ENCODE peak calls at places on chromosomes 7 and 10, in six cellular contexts. X is trophoblast cell, M is PC-3, U is fibroblast of lung, L is mammary epithelial cell, Z is Karpas-422. C is an unnamed sample. For H3K4me1, the result is how much of the 10 kb centered on the place peaks cover.

GRCh38 chr10:30436200-30436599 is 2.2 kb downstream of the MAP3K8 start:
- DNase-seq in L (no peak), M (peak), X (peak), U (peak), Z (peak), C (peak)

GRCh38 chr7:26439502-26440252 is 148.0 kb downstream of the SNX10 start:
- DNase-seq in M (no peak), L (no peak), Z (no peak), U (no peak), X (no peak), C (no peak)

GRCh38 chr10:26858707-26859034 is 2.1 kb downstream of the ABI1 start:
- DNase-seq in X (no peak), Z (peak), U (peak), M (peak), L (peak), C (no peak)

GRCh38 chr10:69965919-69966662 is 86.6 kb upstream of the MACROH2A2 start:
- DNase-seq in X (no peak), U (peak), M (peak), L (no peak), Z (no peak), C (no peak)

GRCh38 chr7:103134866-103135554 is 13.9 kb downstream of the NAPEPLD start:
- DNase-seq in U (peak), L (no peak), X (no peak), M (no peak), Z (no peak), C (no peak)

GRCh38 chr10:129033790-129034272 is 433.2 kb upstream of the MGMT start:
- DNase-seq in U (no peak), X (no peak), L (no peak), Z (no peak), M (no peak), C (no peak)

GRCh38 chr7:66844552-66845381 is 76.3 kb upstream of the TMEM248 start:
- DNase-seq in L (peak), Z (peak), U (peak), M (peak), X (peak), C (peak)

GRCh38 chr7:142381727-142382409 is 124.0 kb upstream of the PRSS58 start:
- DNase-seq in U (no peak), X (no peak), M (peak), L (peak), Z (no peak), C (no peak)

GRCh38 chr7:139328375-139328774 is 12.8 kb upstream of the FMC1 start:
- DNase-seq in U (peak), Z (no peak), L (peak), M (peak), X (no peak), C (no peak)

GRCh38 chr10:21494221-21495001 is 31.1 kb downstream of the SKIDA1 start:
- DNase-seq in M (no peak), U (peak), Z (no peak), X (no peak), L (no peak), C (peak)

GRCh38 chr10:77456414-77456813 is 181.2 kb downstream of the KCNMA1 start:
- DNase-seq in M (no peak), X (no peak), Z (peak), L (no peak), U (no peak), C (no peak)

GRCh38 chr7:159010951-159011820 is 133.5 kb downstream of the VIPR2 start:
- DNase-seq in Z (no peak), M (no peak), U (no peak), L (no peak), X (no peak), C (no peak)

GRCh38 chr7:75914169-75914654 is 743 bp upstream of the POR start:
- DNase-seq in U (no peak), X (no peak), Z (peak), M (no peak), L (no peak), C (peak)

GRCh38 chr10:127300868-127301321 is 104.5 kb upstream of the INSYN2A start:
- DNase-seq in Z (no peak), L (no peak), U (no peak), X (no peak), M (no peak), C (no peak)

GRCh38 chr10:102509387-102509786 is 5.6 kb downstream of the SUFU start:
- DNase-seq in L (peak), X (no peak), U (peak), Z (no peak), M (peak), C (no peak)

GRCh38 chr7:46220066-46220630 is 299.1 kb upstream of the IGFBP3 start:
- DNase-seq in M (peak), U (no peak), Z (no peak), L (peak), X (peak), C (no peak)

GRCh38 chr7:84196007-84196551 is 1.5 kb upstream of the SEMA3A start:
- DNase-seq in X (no peak), Z (no peak), L (no peak), M (no peak), U (peak), C (peak)

GRCh38 chr10:93597075-93597599 is 3.9 kb downstream of the RBP4 start:
- DNase-seq in U (no peak), M (no peak), X (no peak), L (no peak), Z (no peak), C (no peak)

GRCh38 chr10:77397103-77397502 is 240.5 kb downstream of the KCNMA1 start:
- DNase-seq in U (no peak), Z (no peak), M (no peak), X (no peak), L (no peak), C (no peak)

GRCh38 chr10:63267414-63268138 is 134.4 kb downstream of the NRBF2 start:
- DNase-seq in X (peak), Z (peak), U (peak), L (peak), M (peak), C (peak)

GRCh38 chr7:76267107-76267834 is 35.2 kb upstream of the HSPB1 start:
- DNase-seq in M (no peak), X (no peak), L (no peak), U (no peak), Z (no peak), C (peak)

GRCh38 chr10:123808873-123809272 is 82.7 kb downstream of the CPXM2 start:
- DNase-seq in L (peak), M (peak), U (no peak), X (peak), Z (no peak), C (no peak)

GRCh38 chr10:91766676-91767075 is 31.6 kb upstream of the TNKS2 start:
- DNase-seq in Z (no peak), M (no peak), X (no peak), U (no peak), L (no peak), C (no peak)

GRCh38 chr10:47336387-47337134 is 11.6 kb upstream of the RBP3 start:
- DNase-seq in L (no peak), X (no peak), U (peak), M (no peak), Z (no peak), C (no peak)

GRCh38 chr7:18895456-18895855 is 222.0 kb downstream of the TWIST1 start:
- DNase-seq in X (no peak), L (peak), U (peak), Z (no peak), M (peak), C (no peak)

GRCh38 chr7:11345621-11346020 is 371.9 kb downstream of the PHF14 start:
- DNase-seq in Z (no peak), X (no peak), U (no peak), L (no peak), M (peak), C (no peak)

GRCh38 chr7:75623390-75624133 is 115.2 kb downstream of the HIP1 start:
- DNase-seq in U (no peak), X (no peak), L (no peak), Z (no peak), M (no peak), C (peak)

GRCh38 chr10:100508691-100509150 is 10.9 kb downstream of the SEC31B start:
- DNase-seq in Z (peak), U (peak), M (peak), X (no peak), L (peak), C (peak)

GRCh38 chr10:68598978-68599753 is 39.0 kb downstream of the TET1 start:
- DNase-seq in X (no peak), L (peak), M (peak), U (peak), Z (no peak), C (peak)

GRCh38 chr10:107264742-107265141 is 100.2 kb upstream of the SORCS1 start:
- DNase-seq in L (no peak), Z (no peak), X (no peak), U (no peak), M (no peak), C (peak)

GRCh38 chr7:78164459-78164858 is 365.9 kb downstream of the PHTF2 start:
- DNase-seq in Z (no peak), M (no peak), U (no peak), L (no peak), X (no peak), C (no peak)

GRCh38 chr7:2151235-2151634 is 81.5 kb downstream of the MAD1L1 start:
- DNase-seq in M (no peak), Z (no peak), X (no peak), L (no peak), U (no peak), C (no peak)

GRCh38 chr10:27658788-27659187 is 86.8 kb downstream of the MKX start:
- DNase-seq in U (no peak), X (peak), L (peak), Z (no peak), M (peak), C (no peak)

GRCh38 chr7:107596881-107597581 is 17.0 kb downstream of the BCAP29 start:
- DNase-seq in X (no peak), Z (no peak), M (no peak), U (no peak), L (no peak), C (no peak)

GRCh38 chr7:157904866-157905215 is 568.0 kb downstream of the DNAJB6 start:
- DNase-seq in U (no peak), M (no peak), X (no peak), Z (no peak), L (no peak), C (no peak)

GRCh38 chr7:76318488-76319353 is 16.2 kb downstream of the HSPB1 start:
- DNase-seq in Z (peak), U (peak), X (peak), L (peak), M (peak), C (peak)

DNA sequence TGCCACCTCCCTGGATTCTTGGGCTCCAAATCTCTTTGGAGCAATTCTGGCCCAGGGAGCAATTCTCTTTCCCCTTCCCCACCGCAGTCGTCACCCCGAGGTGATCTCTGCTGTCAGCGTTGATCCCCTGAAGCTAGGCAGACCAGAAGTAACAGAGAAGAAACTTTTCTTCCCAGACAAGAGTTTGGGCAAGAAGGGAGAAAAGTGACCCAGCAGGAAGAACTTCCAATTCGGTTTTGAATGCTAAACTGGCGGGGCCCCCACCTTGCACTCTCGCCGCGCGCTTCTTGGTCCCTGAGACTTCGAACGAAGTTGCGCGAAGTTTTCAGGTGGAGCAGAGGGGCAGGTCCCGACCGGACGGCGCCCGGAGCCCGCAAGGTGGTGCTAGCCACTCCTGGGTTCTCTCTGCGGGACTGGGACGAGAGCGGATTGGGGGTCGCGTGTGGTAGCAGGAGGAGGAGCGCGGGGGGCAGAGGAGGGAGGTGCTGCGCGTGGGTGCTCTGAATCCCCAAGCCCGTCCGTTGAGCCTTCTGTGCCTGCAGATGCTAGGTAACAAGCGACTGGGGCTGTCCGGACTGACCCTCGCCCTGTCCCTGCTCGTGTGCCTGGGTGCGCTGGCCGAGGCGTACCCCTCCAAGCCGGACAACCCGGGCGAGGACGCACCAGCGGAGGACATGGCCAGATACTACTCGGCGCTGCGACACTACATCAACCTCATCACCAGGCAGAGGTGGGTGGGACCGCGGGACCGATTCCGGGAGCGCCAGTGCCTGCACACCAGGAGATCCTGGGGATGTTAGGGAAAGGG is 913 bp downstream of the NPY start:
- DNase-seq in L (no peak), Z (no peak), U (no peak), X (no peak), M (no peak), C (peak)
- H2AFZ ChIP-seq in L (no peak), Z (no peak), U (no peak), X (peak), M (no peak), C (peak)

GRCh38 chr7:47482013-47482761 is 99.7 kb downstream of the TNS3 start:
- DNase-seq in X (peak), U (peak), L (peak), Z (no peak), M (peak), C (no peak)
- H3K4me1 ChIP-seq in X (half or more), U (under half), L (under half), Z (under half), M (under half), C (under half)

GRCh38 chr7:24199978-24200377 is 84.0 kb upstream of the NPY start:
- DNase-seq in L (no peak), Z (no peak), M (no peak), U (no peak), X (no peak), C (no peak)
- H2AFZ ChIP-seq in L (no peak), Z (no peak), M (no peak), U (no peak), X (no peak), C (no peak)

DNA sequence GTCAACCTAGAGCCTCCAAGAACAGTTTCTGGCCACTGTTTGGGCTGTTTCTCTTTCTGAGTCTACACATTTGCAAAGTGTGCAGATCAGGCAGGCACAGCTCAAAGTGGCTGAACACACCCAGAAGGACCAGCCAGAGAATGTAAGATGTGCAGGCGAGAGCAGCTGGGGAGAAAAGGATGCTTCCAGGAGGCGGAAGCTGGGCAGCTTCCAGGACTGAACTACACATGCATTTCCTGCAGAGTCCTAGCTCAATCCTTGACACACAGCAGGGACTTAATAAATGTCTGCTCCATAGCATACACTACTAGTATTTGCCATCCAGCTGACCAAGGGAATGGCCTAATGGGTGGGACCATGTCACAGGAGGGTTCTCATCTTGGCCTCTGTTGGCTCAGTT is 70.9 kb downstream of the CTBP2 start:
- DNase-seq in M (no peak), X (no peak), U (no peak), L (no peak), Z (no peak), C (no peak)
- H3K4me1 ChIP-seq in M (under half), X (under half), U (under half), L (under half), Z (under half), C (under half)